ENCODE peak calls at places on chromosome 5, in seven cellular contexts. J is dorsolateral prefrontal cortex; S is HEK293T; U is lower leg skin; F is heart right ventricle; Z is aorta; A is stimulated activated CD8-positive, alpha-beta memory T cell treated with anti-CD3 and anti-CD28 coated beads, Interleukin-15, amount 100 ng/mL, for 24 hours. Q is an unnamed sample.

GRCh38 chr5:80884086-80884813 is 75.9 kb upstream of the RASGRF2 start:
- DNase-seq in U (no peak), S (no peak), J (no peak), A (no peak), F (no peak), Z (no peak), Q (no peak)

GRCh38 chr5:78779771-78780616 is 131.4 kb upstream of the LHFPL2 start:
- DNase-seq in A (no peak), S (peak; percentile 37), F (no peak), Z (no peak), J (no peak), U (no peak), Q (no peak)

GRCh38 chr5:112555691-112556090 is 136.6 kb upstream of the EPB41L4A start:
- DNase-seq in A (no peak), S (no peak), F (no peak), J (no peak), Z (no peak), U (no peak), Q (no peak)

GRCh38 chr5:171270136-171270535 is 38.9 kb upstream of the TLX3 start:
- DNase-seq in U (no peak), F (no peak), Z (no peak), S (no peak), J (no peak), A (no peak), Q (no peak)

GRCh38 chr5:154858251-154858971 is at the start of gene CNOT8:
- DNase-seq in F (peak; percentile 99), A (peak; percentile 92), S (peak; percentile 88), U (peak; percentile 98), Z (peak; percentile 99), J (peak; percentile 99), Q (peak; percentile 99)

GRCh38 chr5:84487963-84488362 is 103.3 kb upstream of the EDIL3 start:
- DNase-seq in J (no peak), S (no peak), Z (peak; percentile 44), A (no peak), F (no peak), U (no peak), Q (no peak)

GRCh38 chr5:150488519-150489357 is 19.2 kb upstream of the NDST1 start:
- DNase-seq in F (peak; percentile 82), J (no peak), U (no peak), S (no peak), A (no peak), Z (peak; percentile 87), Q (peak; percentile 85)

GRCh38 chr5:39815701-39816100 is 390.9 kb upstream of the DAB2 start:
- DNase-seq in Z (no peak), S (no peak), J (no peak), F (no peak), U (no peak), A (no peak), Q (no peak)

GRCh38 chr5:99020698-99021048 is 91.9 kb upstream of the CHD1 start:
- DNase-seq in F (no peak), S (no peak), J (no peak), Z (no peak), U (no peak), A (no peak), Q (no peak)

GRCh38 chr5:132670218-132670617 is 3.6 kb upstream of the IL4 start:
- DNase-seq in A (no peak), J (no peak), U (no peak), Z (no peak), S (no peak), F (no peak), Q (no peak)

Q was measured in psoas muscle.